ENCODE peak calls at places on chromosomes 4 and X, in ten cellular contexts. One of them, this sample, is unnamed.

GRCh38 chr4:121199742-121200561 is 35.8 kb upstream of the TNIP3 start:
- DNase-seq in HCT116: no peak
- DNase-seq in tibial artery: no peak
- DNase-seq in HL-60: peak; percentile 52
- DNase-seq in colonic mucosa: no peak
- DNase-seq in CD8-positive, alpha-beta T cell: peak; percentile 13
- DNase-seq in CD4-positive, alpha-beta T cell: no peak
- DNase-seq in naive thymus-derived CD4-positive, alpha-beta T cell: no peak
- DNase-seq in spleen: no peak
- DNase-seq in effector memory CD4-positive, alpha-beta T cell: no peak
- DNase-seq in this sample: no peak

GRCh38 chrX:132463411-132463810 is 25.4 kb downstream of the MBNL3 start:
- DNase-seq in tibial artery: no peak
- DNase-seq in HL-60: no peak
- DNase-seq in HCT116: peak; percentile 8
- DNase-seq in CD4-positive, alpha-beta T cell: no peak
- DNase-seq in CD8-positive, alpha-beta T cell: peak; percentile 33
- DNase-seq in spleen: no peak
- DNase-seq in effector memory CD4-positive, alpha-beta T cell: no peak
- DNase-seq in colonic mucosa: peak; percentile 41
- DNase-seq in naive thymus-derived CD4-positive, alpha-beta T cell: peak; percentile 23
- DNase-seq in this sample: peak; percentile 63

GRCh38 chr4:76640252-76640925 is 205.4 kb downstream of the SHROOM3 start:
- DNase-seq in CD4-positive, alpha-beta T cell: no peak
- DNase-seq in effector memory CD4-positive, alpha-beta T cell: no peak
- DNase-seq in CD8-positive, alpha-beta T cell: no peak
- DNase-seq in naive thymus-derived CD4-positive, alpha-beta T cell: no peak
- DNase-seq in spleen: no peak
- DNase-seq in colonic mucosa: no peak
- DNase-seq in tibial artery: no peak
- DNase-seq in HL-60: no peak
- DNase-seq in HCT116: no peak
- DNase-seq in this sample: peak; percentile 54

GRCh38 chr4:8147231-8147970 is 11.2 kb downstream of the ABLIM2 start:
- DNase-seq in tibial artery: no peak
- DNase-seq in naive thymus-derived CD4-positive, alpha-beta T cell: no peak
- DNase-seq in effector memory CD4-positive, alpha-beta T cell: no peak
- DNase-seq in HL-60: no peak
- DNase-seq in HCT116: no peak
- DNase-seq in CD8-positive, alpha-beta T cell: no peak
- DNase-seq in spleen: peak; percentile 76
- DNase-seq in CD4-positive, alpha-beta T cell: no peak
- DNase-seq in colonic mucosa: no peak
- DNase-seq in this sample: peak; percentile 58

GRCh38 chr4:90187148-90187884 is 60.1 kb downstream of the CCSER1 start:
- DNase-seq in colonic mucosa: no peak
- DNase-seq in effector memory CD4-positive, alpha-beta T cell: no peak
- DNase-seq in HL-60: no peak
- DNase-seq in CD8-positive, alpha-beta T cell: no peak
- DNase-seq in spleen: no peak
- DNase-seq in CD4-positive, alpha-beta T cell: no peak
- DNase-seq in tibial artery: no peak
- DNase-seq in HCT116: no peak
- DNase-seq in naive thymus-derived CD4-positive, alpha-beta T cell: no peak
- DNase-seq in this sample: no peak

GRCh38 chr4:6343950-6344408 is 74.3 kb downstream of the WFS1 start:
- DNase-seq in colonic mucosa: no peak
- DNase-seq in effector memory CD4-positive, alpha-beta T cell: no peak
- DNase-seq in naive thymus-derived CD4-positive, alpha-beta T cell: no peak
- DNase-seq in HCT116: peak; percentile 79
- DNase-seq in spleen: peak; percentile 59
- DNase-seq in HL-60: no peak
- DNase-seq in CD8-positive, alpha-beta T cell: no peak
- DNase-seq in CD4-positive, alpha-beta T cell: no peak
- DNase-seq in tibial artery: no peak
- DNase-seq in this sample: peak; percentile 73

GRCh38 chrX:111164728-111165127 is 68.7 kb downstream of the PAK3 start:
- DNase-seq in HCT116: no peak
- DNase-seq in tibial artery: no peak
- DNase-seq in spleen: no peak
- DNase-seq in effector memory CD4-positive, alpha-beta T cell: no peak
- DNase-seq in HL-60: no peak
- DNase-seq in CD4-positive, alpha-beta T cell: no peak
- DNase-seq in CD8-positive, alpha-beta T cell: no peak
- DNase-seq in colonic mucosa: no peak
- DNase-seq in naive thymus-derived CD4-positive, alpha-beta T cell: no peak
- DNase-seq in this sample: no peak

GRCh38 chr4:8528713-8529112 is 51.5 kb upstream of the GPR78 start:
- DNase-seq in HCT116: no peak
- DNase-seq in spleen: no peak
- DNase-seq in naive thymus-derived CD4-positive, alpha-beta T cell: no peak
- DNase-seq in tibial artery: no peak
- DNase-seq in colonic mucosa: no peak
- DNase-seq in effector memory CD4-positive, alpha-beta T cell: no peak
- DNase-seq in CD8-positive, alpha-beta T cell: no peak
- DNase-seq in HL-60: no peak
- DNase-seq in CD4-positive, alpha-beta T cell: no peak
- DNase-seq in this sample: no peak

GRCh38 chr4:55030606-55031005 is 94.8 kb downstream of the KDR start:
- DNase-seq in CD8-positive, alpha-beta T cell: no peak
- DNase-seq in HCT116: no peak
- DNase-seq in effector memory CD4-positive, alpha-beta T cell: no peak
- DNase-seq in HL-60: no peak
- DNase-seq in spleen: no peak
- DNase-seq in tibial artery: no peak
- DNase-seq in CD4-positive, alpha-beta T cell: no peak
- DNase-seq in colonic mucosa: no peak
- DNase-seq in naive thymus-derived CD4-positive, alpha-beta T cell: no peak
- DNase-seq in this sample: no peak

GRCh38 chr4:90025248-90025647 is 101.9 kb upstream of the CCSER1 start:
- DNase-seq in effector memory CD4-positive, alpha-beta T cell: no peak
- DNase-seq in tibial artery: no peak
- DNase-seq in HL-60: no peak
- DNase-seq in colonic mucosa: no peak
- DNase-seq in CD8-positive, alpha-beta T cell: no peak
- DNase-seq in naive thymus-derived CD4-positive, alpha-beta T cell: no peak
- DNase-seq in spleen: no peak
- DNase-seq in CD4-positive, alpha-beta T cell: no peak
- DNase-seq in HCT116: peak; percentile 13
- DNase-seq in this sample: no peak

GRCh38 chrX:38654302-38654701 is 93.0 kb downstream of the TSPAN7 start:
- DNase-seq in HCT116: peak; percentile 7
- DNase-seq in naive thymus-derived CD4-positive, alpha-beta T cell: no peak
- DNase-seq in CD4-positive, alpha-beta T cell: no peak
- DNase-seq in colonic mucosa: no peak
- DNase-seq in HL-60: no peak
- DNase-seq in tibial artery: no peak
- DNase-seq in spleen: no peak
- DNase-seq in CD8-positive, alpha-beta T cell: no peak
- DNase-seq in effector memory CD4-positive, alpha-beta T cell: no peak
- DNase-seq in this sample: no peak

GRCh38 chrX:41291309-41291708 is 42.7 kb upstream of the DDX3X start:
- DNase-seq in CD4-positive, alpha-beta T cell: no peak
- DNase-seq in tibial artery: no peak
- DNase-seq in HL-60: no peak
- DNase-seq in effector memory CD4-positive, alpha-beta T cell: no peak
- DNase-seq in spleen: no peak
- DNase-seq in CD8-positive, alpha-beta T cell: no peak
- DNase-seq in HCT116: no peak
- DNase-seq in naive thymus-derived CD4-positive, alpha-beta T cell: no peak
- DNase-seq in colonic mucosa: no peak
- DNase-seq in this sample: peak; percentile 70

GRCh38 chr4:151527699-151528098 is 118.7 kb downstream of the FHIP1A start:
- DNase-seq in effector memory CD4-positive, alpha-beta T cell: no peak
- DNase-seq in tibial artery: no peak
- DNase-seq in naive thymus-derived CD4-positive, alpha-beta T cell: no peak
- DNase-seq in spleen: no peak
- DNase-seq in HL-60: no peak
- DNase-seq in HCT116: no peak
- DNase-seq in CD8-positive, alpha-beta T cell: no peak
- DNase-seq in CD4-positive, alpha-beta T cell: no peak
- DNase-seq in colonic mucosa: no peak
- DNase-seq in this sample: no peak

GRCh38 chr4:153113838-153114105 is 90.5 kb upstream of the TRIM2 start:
- DNase-seq in CD4-positive, alpha-beta T cell: no peak
- DNase-seq in effector memory CD4-positive, alpha-beta T cell: no peak
- DNase-seq in tibial artery: no peak
- DNase-seq in spleen: no peak
- DNase-seq in HL-60: no peak
- DNase-seq in naive thymus-derived CD4-positive, alpha-beta T cell: peak; percentile 27
- DNase-seq in HCT116: no peak
- DNase-seq in colonic mucosa: no peak
- DNase-seq in CD8-positive, alpha-beta T cell: no peak
- DNase-seq in this sample: no peak

GRCh38 chr4:183256756-183257385 is 63.2 kb downstream of the CLDN22 start:
- DNase-seq in HCT116: peak; percentile 33
- DNase-seq in HL-60: no peak
- DNase-seq in effector memory CD4-positive, alpha-beta T cell: no peak
- DNase-seq in naive thymus-derived CD4-positive, alpha-beta T cell: peak; percentile 23
- DNase-seq in CD4-positive, alpha-beta T cell: peak; percentile 15
- DNase-seq in colonic mucosa: no peak
- DNase-seq in tibial artery: peak; percentile 60
- DNase-seq in spleen: peak; percentile 73
- DNase-seq in CD8-positive, alpha-beta T cell: peak; percentile 36
- DNase-seq in this sample: peak; percentile 86

GRCh38 chr4:10590896-10591295 is 93.7 kb downstream of the CLNK start:
- DNase-seq in HCT116: no peak
- DNase-seq in CD4-positive, alpha-beta T cell: no peak
- DNase-seq in colonic mucosa: no peak
- DNase-seq in tibial artery: no peak
- DNase-seq in naive thymus-derived CD4-positive, alpha-beta T cell: no peak
- DNase-seq in HL-60: no peak
- DNase-seq in effector memory CD4-positive, alpha-beta T cell: no peak
- DNase-seq in spleen: no peak
- DNase-seq in CD8-positive, alpha-beta T cell: no peak
- DNase-seq in this sample: no peak

GRCh38 chrX:136652822-136653723 is 5.1 kb downstream of the CD40LG start:
- DNase-seq in naive thymus-derived CD4-positive, alpha-beta T cell: no peak
- DNase-seq in CD8-positive, alpha-beta T cell: no peak
- DNase-seq in spleen: no peak
- DNase-seq in tibial artery: peak; percentile 20
- DNase-seq in colonic mucosa: no peak
- DNase-seq in CD4-positive, alpha-beta T cell: no peak
- DNase-seq in HCT116: no peak
- DNase-seq in effector memory CD4-positive, alpha-beta T cell: no peak
- DNase-seq in HL-60: no peak
- DNase-seq in this sample: no peak
- H3K27ac ChIP-seq in naive thymus-derived CD4-positive, alpha-beta T cell: peak overlapping the region; percentile 79
- H3K27ac ChIP-seq in CD8-positive, alpha-beta T cell: no peak overlapping the region
- H3K27ac ChIP-seq in spleen: peak overlapping the region; percentile 23
- H3K27ac ChIP-seq in tibial artery: no peak overlapping the region
- H3K27ac ChIP-seq in colonic mucosa: no peak overlapping the region
- H3K27ac ChIP-seq in CD4-positive, alpha-beta T cell: peak overlapping the region; percentile 67
- H3K27ac ChIP-seq in HCT116: no peak overlapping the region
- H3K27ac ChIP-seq in effector memory CD4-positive, alpha-beta T cell: peak overlapping the region; percentile 73
- H3K27ac ChIP-seq in HL-60: no peak overlapping the region
- H3K27ac ChIP-seq in this sample: no peak overlapping the region

DNA sequence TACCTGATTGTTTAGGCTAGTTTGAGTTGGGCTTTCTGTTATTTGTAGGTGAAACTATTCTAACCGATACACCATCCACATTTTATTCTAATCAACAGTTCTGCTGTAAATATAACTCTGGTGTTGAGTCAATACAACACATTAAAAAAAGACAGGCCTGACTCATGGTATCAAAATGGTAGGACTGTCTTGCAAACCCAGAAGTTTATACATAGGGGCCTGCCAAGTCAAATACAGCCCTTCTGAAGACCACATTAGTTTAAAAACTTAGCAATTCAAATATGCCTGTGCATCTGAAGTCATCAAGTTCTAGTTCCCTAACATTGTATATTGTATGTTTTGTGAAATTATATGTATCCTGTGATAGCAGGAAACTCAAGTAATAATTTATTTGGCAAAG is 24.4 kb upstream of the PDE5A start:
- DNase-seq in naive thymus-derived CD4-positive, alpha-beta T cell: no peak
- DNase-seq in CD4-positive, alpha-beta T cell: no peak
- DNase-seq in tibial artery: no peak
- DNase-seq in CD8-positive, alpha-beta T cell: no peak
- DNase-seq in effector memory CD4-positive, alpha-beta T cell: no peak
- DNase-seq in colonic mucosa: no peak
- DNase-seq in spleen: no peak
- DNase-seq in HCT116: no peak
- DNase-seq in HL-60: no peak
- DNase-seq in this sample: no peak
- H3K27ac ChIP-seq in naive thymus-derived CD4-positive, alpha-beta T cell: no peak overlapping the region
- H3K27ac ChIP-seq in CD4-positive, alpha-beta T cell: no peak overlapping the region
- H3K27ac ChIP-seq in tibial artery: peak overlapping the region; percentile 67
- H3K27ac ChIP-seq in CD8-positive, alpha-beta T cell: no peak overlapping the region
- H3K27ac ChIP-seq in effector memory CD4-positive, alpha-beta T cell: no peak overlapping the region
- H3K27ac ChIP-seq in colonic mucosa: no peak overlapping the region
- H3K27ac ChIP-seq in spleen: no peak overlapping the region
- H3K27ac ChIP-seq in HCT116: no peak overlapping the region
- H3K27ac ChIP-seq in HL-60: no peak overlapping the region
- H3K27ac ChIP-seq in this sample: no peak overlapping the region

GRCh38 chr4:144179152-144179739 is 38.7 kb upstream of the GYPA start:
- DNase-seq in HCT116: no peak
- DNase-seq in effector memory CD4-positive, alpha-beta T cell: no peak
- DNase-seq in CD4-positive, alpha-beta T cell: no peak
- DNase-seq in naive thymus-derived CD4-positive, alpha-beta T cell: no peak
- DNase-seq in tibial artery: no peak
- DNase-seq in HL-60: no peak
- DNase-seq in CD8-positive, alpha-beta T cell: no peak
- DNase-seq in colonic mucosa: no peak
- DNase-seq in spleen: no peak
- DNase-seq in this sample: no peak
- H3K27ac ChIP-seq in HCT116: no peak overlapping the region
- H3K27ac ChIP-seq in effector memory CD4-positive, alpha-beta T cell: no peak overlapping the region
- H3K27ac ChIP-seq in CD4-positive, alpha-beta T cell: no peak overlapping the region
- H3K27ac ChIP-seq in naive thymus-derived CD4-positive, alpha-beta T cell: no peak overlapping the region
- H3K27ac ChIP-seq in tibial artery: no peak overlapping the region
- H3K27ac ChIP-seq in HL-60: no peak overlapping the region
- H3K27ac ChIP-seq in CD8-positive, alpha-beta T cell: no peak overlapping the region
- H3K27ac ChIP-seq in colonic mucosa: no peak overlapping the region
- H3K27ac ChIP-seq in spleen: no peak overlapping the region
- H3K27ac ChIP-seq in this sample: no peak overlapping the region

GRCh38 chrX:150119323-150119722 is 181.0 kb upstream of the EOLA2 start:
- DNase-seq in effector memory CD4-positive, alpha-beta T cell: no peak
- DNase-seq in colonic mucosa: no peak
- DNase-seq in CD8-positive, alpha-beta T cell: no peak
- DNase-seq in tibial artery: no peak
- DNase-seq in HL-60: no peak
- DNase-seq in naive thymus-derived CD4-positive, alpha-beta T cell: no peak
- DNase-seq in CD4-positive, alpha-beta T cell: no peak
- DNase-seq in spleen: no peak
- DNase-seq in HCT116: no peak
- DNase-seq in this sample: no peak
- H3K27ac ChIP-seq in effector memory CD4-positive, alpha-beta T cell: no peak overlapping the region
- H3K27ac ChIP-seq in colonic mucosa: no peak overlapping the region
- H3K27ac ChIP-seq in CD8-positive, alpha-beta T cell: no peak overlapping the region
- H3K27ac ChIP-seq in tibial artery: no peak overlapping the region
- H3K27ac ChIP-seq in HL-60: no peak overlapping the region
- H3K27ac ChIP-seq in naive thymus-derived CD4-positive, alpha-beta T cell: no peak overlapping the region
- H3K27ac ChIP-seq in CD4-positive, alpha-beta T cell: no peak overlapping the region
- H3K27ac ChIP-seq in spleen: no peak overlapping the region
- H3K27ac ChIP-seq in HCT116: no peak overlapping the region
- H3K27ac ChIP-seq in this sample: no peak overlapping the region

GRCh38 chr4:25552580-25553271 is 102.9 kb upstream of the SLC34A2 start:
- DNase-seq in colonic mucosa: peak; percentile 50
- DNase-seq in HCT116: no peak
- DNase-seq in CD4-positive, alpha-beta T cell: no peak
- DNase-seq in CD8-positive, alpha-beta T cell: no peak
- DNase-seq in spleen: no peak
- DNase-seq in tibial artery: no peak
- DNase-seq in effector memory CD4-positive, alpha-beta T cell: no peak
- DNase-seq in naive thymus-derived CD4-positive, alpha-beta T cell: no peak
- DNase-seq in HL-60: no peak
- DNase-seq in this sample: peak; percentile 51
- H3K27ac ChIP-seq in colonic mucosa: no peak overlapping the region
- H3K27ac ChIP-seq in HCT116: no peak overlapping the region
- H3K27ac ChIP-seq in CD4-positive, alpha-beta T cell: no peak overlapping the region
- H3K27ac ChIP-seq in CD8-positive, alpha-beta T cell: no peak overlapping the region
- H3K27ac ChIP-seq in spleen: peak overlapping the region; percentile 57
- H3K27ac ChIP-seq in tibial artery: no peak overlapping the region
- H3K27ac ChIP-seq in effector memory CD4-positive, alpha-beta T cell: no peak overlapping the region
- H3K27ac ChIP-seq in naive thymus-derived CD4-positive, alpha-beta T cell: no peak overlapping the region
- H3K27ac ChIP-seq in HL-60: no peak overlapping the region
- H3K27ac ChIP-seq in this sample: no peak overlapping the region

This sample was measured in endodermal cell.